ENCODE peak calls at places on chromosome 9, in seven cellular contexts. O is lower leg skin, Q is mesendoderm, G is A549, Y is adrenal gland, C is foreskin fibroblast, N is AG09309. X is an unnamed sample.
A peak's percentile ranks its signal among the peaks of the same experiment; 100 is the strongest.

GRCh38 chr9:16133556-16134227 is 580.8 kb downstream of the CCDC171 start:
- DNase-seq in O (no peak), Q (peak; percentile 93), G (peak; percentile 79), Y (peak; percentile 66), C (peak; percentile 67), N (no peak), X (no peak)

GRCh38 chr9:79693750-79694149 is 122.0 kb downstream of the TLE4 start:
- DNase-seq in O (no peak), Q (no peak), G (no peak), Y (no peak), C (no peak), N (no peak), X (no peak)

GRCh38 chr9:78858266-78858665 is 561.3 kb downstream of the PSAT1 start:
- DNase-seq in O (no peak), Q (peak; percentile 20), G (no peak), Y (no peak), C (no peak), N (no peak), X (no peak)

GRCh38 chr9:117826837-117827236 is 122.6 kb downstream of the TLR4 start:
- DNase-seq in O (no peak), Q (no peak), G (no peak), Y (no peak), C (no peak), N (no peak), X (no peak)

GRCh38 chr9:109311731-109312130 is 9.1 kb downstream of the EPB41L4B start:
- DNase-seq in O (no peak), Q (no peak), G (no peak), Y (no peak), C (no peak), N (no peak), X (no peak)

GRCh38 chr9:95494022-95494415 is 22.8 kb downstream of the PTCH1 start:
- DNase-seq in O (peak; percentile 82), Q (no peak), G (no peak), Y (no peak), C (no peak), N (no peak), X (no peak)

GRCh38 chr9:21616082-21616778 is 134.1 kb upstream of the IFNE start:
- DNase-seq in O (peak; percentile 28), Q (peak; percentile 54), G (peak; percentile 96), Y (no peak), C (peak; percentile 93), N (peak; percentile 93), X (peak; percentile 97)

GRCh38 chr9:137085918-137086530 is 761 bp upstream of the MAN1B1 start:
- DNase-seq in O (no peak), Q (no peak), G (peak; percentile 48), Y (peak; percentile 77), C (peak; percentile 82), N (no peak), X (no peak)

GRCh38 chr9:126705767-126706697 is 92.3 kb downstream of the LMX1B start:
- DNase-seq in O (peak; percentile 92), Q (peak; percentile 62), G (peak; percentile 63), Y (peak; percentile 70), C (peak; percentile 69), N (no peak), X (no peak)

GRCh38 chr9:18189876-18190670 is 283.9 kb upstream of the ADAMTSL1 start:
- DNase-seq in O (no peak), Q (no peak), G (no peak), Y (no peak), C (no peak), N (no peak), X (no peak)

GRCh38 chr9:120935383-120935857 is 8.8 kb upstream of the TRAF1 start:
- DNase-seq in O (peak; percentile 100), Q (no peak), G (peak; percentile 89), Y (peak; percentile 100), C (peak; percentile 96), N (peak; percentile 80), X (peak; percentile 94)

GRCh38 chr9:105072476-105072875 is 144.5 kb upstream of the ABCA1 start:
- DNase-seq in O (no peak), Q (no peak), G (no peak), Y (no peak), C (no peak), N (no peak), X (no peak)

GRCh38 chr9:76996700-76997099 is 22.8 kb upstream of the FOXB2 start:
- DNase-seq in O (no peak), Q (peak; percentile 69), G (peak; percentile 37), Y (peak; percentile 40), C (peak; percentile 68), N (no peak), X (no peak)

GRCh38 chr9:124202447-124202971 is 55.2 kb upstream of the NEK6 start:
- DNase-seq in O (no peak), Q (peak; percentile 42), G (no peak), Y (peak; percentile 53), C (peak; percentile 18), N (no peak), X (no peak)

GRCh38 chr9:104810421-104811339 is 46.8 kb downstream of the NIPSNAP3B start:
- DNase-seq in O (no peak), Q (peak; percentile 26), G (peak; percentile 55), Y (peak; percentile 88), C (peak; percentile 33), N (no peak), X (peak; percentile 28)

GRCh38 chr9:18689881-18690280 is 215.9 kb downstream of the ADAMTSL1 start:
- DNase-seq in O (no peak), Q (no peak), G (no peak), Y (no peak), C (peak; percentile 37), N (no peak), X (no peak)

GRCh38 chr9:129241725-129242124 is 63.7 kb upstream of the IER5L start:
- DNase-seq in O (no peak), Q (no peak), G (no peak), Y (no peak), C (no peak), N (no peak), X (no peak)

GRCh38 chr9:74910036-74910435 is 22.3 kb upstream of the TRPM6 start:
- DNase-seq in O (no peak), Q (no peak), G (no peak), Y (no peak), C (no peak), N (no peak), X (no peak)

GRCh38 chr9:123807241-123807640 is 122.7 kb downstream of the DENND1A start:
- DNase-seq in O (no peak), Q (no peak), G (no peak), Y (no peak), C (no peak), N (no peak), X (no peak)

GRCh38 chr9:74577956-74578355 is 80.8 kb downstream of the RORB start:
- DNase-seq in O (no peak), Q (peak; percentile 28), G (peak; percentile 5), Y (no peak), C (peak; percentile 1), N (no peak), X (no peak)

GRCh38 chr9:105242557-105242956 is 1.9 kb upstream of the SLC44A1 start:
- DNase-seq in O (no peak), Q (peak; percentile 21), G (no peak), Y (no peak), C (peak; percentile 31), N (no peak), X (peak; percentile 60)

GRCh38 chr9:116940614-116941215 is 253.6 kb downstream of the TRIM32 start:
- DNase-seq in O (no peak), Q (no peak), G (no peak), Y (no peak), C (no peak), N (no peak), X (no peak)

GRCh38 chr9:35367451-35367850 is 122.5 kb upstream of the RUSC2 start:
- DNase-seq in O (no peak), Q (peak; percentile 74), G (peak; percentile 5), Y (peak; percentile 34), C (peak; percentile 93), N (peak; percentile 86), X (peak; percentile 83)

DNA sequence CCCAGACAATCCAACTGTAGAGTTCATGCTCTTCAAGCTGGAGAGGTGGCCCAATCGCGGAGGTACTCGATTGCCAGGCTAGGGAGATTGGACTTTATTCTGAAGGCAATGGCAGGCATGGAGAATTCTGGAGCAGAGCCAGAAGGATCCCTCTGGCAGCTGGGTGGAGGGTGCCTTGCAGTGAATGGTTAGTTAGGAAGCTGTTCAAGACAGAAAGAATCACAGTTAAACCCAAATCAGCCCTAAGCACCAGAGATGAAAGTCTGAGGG is 182.4 kb downstream of the RGS3 start:
- DNase-seq in O (peak; percentile 72), Q (no peak), G (no peak), Y (peak; percentile 15), C (no peak), N (no peak), X (no peak)
- H3K4me3 ChIP-seq in O (no peak overlapping the region), Q (no peak overlapping the region), G (no peak overlapping the region), Y (no peak overlapping the region), C (no peak overlapping the region), N (no peak overlapping the region), X (no peak overlapping the region)

DNA sequence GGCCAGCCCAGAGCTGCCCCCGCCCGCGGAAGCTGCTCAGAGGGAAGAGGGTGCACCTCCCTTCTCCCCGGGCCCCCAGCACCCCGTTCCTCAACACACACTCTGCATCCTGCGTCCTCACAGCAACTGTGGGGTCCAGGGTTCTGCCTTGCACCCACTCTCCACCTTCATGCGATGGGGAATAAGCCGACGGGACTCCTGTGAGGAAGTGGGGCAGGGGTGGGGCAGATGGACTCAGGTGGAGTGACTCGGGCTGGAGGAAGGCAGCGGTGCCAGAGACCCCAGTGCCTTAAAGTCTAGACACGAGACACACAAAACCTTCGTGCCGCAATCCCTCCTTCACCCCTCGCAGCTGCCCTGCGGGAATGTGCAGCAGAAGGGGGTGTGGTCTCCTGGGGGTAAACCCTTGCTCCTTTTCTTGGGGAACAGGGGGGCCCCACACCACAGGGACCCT is 8.6 kb downstream of the BRD3 start:
- DNase-seq in O (peak; percentile 48), Q (no peak), G (no peak), Y (peak; percentile 22), C (no peak), N (no peak), X (no peak)
- H3K4me3 ChIP-seq in O (no peak overlapping the region), Q (no peak overlapping the region), G (no peak overlapping the region), Y (no peak overlapping the region), C (no peak overlapping the region), N (no peak overlapping the region), X (no peak overlapping the region)

DNA sequence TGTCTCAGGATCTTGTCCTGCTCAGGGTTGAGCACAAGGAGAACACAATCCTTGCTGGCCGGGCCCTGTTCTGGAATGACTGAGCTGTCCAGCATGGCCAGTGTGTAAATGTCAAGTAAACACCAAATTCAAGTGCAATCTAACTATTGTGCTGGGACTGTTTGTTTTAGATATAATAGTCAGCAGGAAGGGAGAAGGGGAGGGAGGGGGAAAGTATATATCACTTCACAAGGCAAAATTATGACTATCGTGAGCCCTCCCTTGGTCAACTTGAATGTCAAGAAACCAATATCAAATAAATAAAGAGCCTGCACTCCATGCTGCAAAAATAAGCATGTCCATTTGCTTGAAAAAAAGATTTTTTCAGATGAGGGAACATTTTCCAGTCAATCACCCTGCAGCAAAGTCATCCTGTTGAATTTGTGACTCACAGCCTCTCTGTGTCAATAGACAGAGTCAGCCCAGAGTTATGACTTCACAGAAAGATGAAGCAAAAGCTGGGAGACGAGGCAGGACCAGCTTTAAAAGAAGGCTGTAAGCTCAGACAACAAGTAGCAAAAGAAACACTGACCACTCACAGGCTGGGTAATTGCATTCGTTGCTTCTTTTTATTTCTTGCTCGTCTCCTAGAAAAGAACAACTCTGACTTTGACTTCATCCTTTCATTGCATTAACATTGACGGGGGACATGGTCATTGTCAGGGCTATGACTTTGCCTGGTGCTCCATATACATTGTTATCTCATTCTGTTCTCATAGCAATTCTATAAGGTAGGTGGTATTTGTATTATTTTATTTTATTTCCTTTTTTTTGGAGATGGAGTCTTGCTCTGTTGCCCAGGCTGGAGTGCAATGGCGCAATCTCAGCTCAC is 15.3 kb upstream of the KLF4 start:
- DNase-seq in O (peak; percentile 63), Q (no peak), G (peak; percentile 95), Y (no peak), C (peak; percentile 94), N (no peak), X (peak; percentile 81)
- H3K4me3 ChIP-seq in O (no peak overlapping the region), Q (no peak overlapping the region), G (no peak overlapping the region), Y (no peak overlapping the region), C (no peak overlapping the region), N (no peak overlapping the region), X (no peak overlapping the region)

GRCh38 chr9:136049451-136050265 is 45.4 kb downstream of the NACC2 start:
- DNase-seq in O (peak; percentile 79), Q (no peak), G (no peak), Y (no peak), C (no peak), N (no peak), X (no peak)
- H3K4me3 ChIP-seq in O (no peak overlapping the region), Q (no peak overlapping the region), G (no peak overlapping the region), Y (no peak overlapping the region), C (no peak overlapping the region), N (no peak overlapping the region), X (no peak overlapping the region)

X was measured in skeletal muscle cell.